ENCODE peak calls at places on chromosome 12, in eight cellular contexts. M, G, W, V, E, S, A and Z are unnamed samples.

GRCh38 chr12:117538032-117538690 is 176.7 kb upstream of the NOS1 start:
- DNase-seq in M (no peak), G (no peak), W (no peak), V (no peak), E (no peak), S (no peak), A (no peak), Z (no peak)

GRCh38 chr12:116502989-116503496 is 56.1 kb upstream of the MAP1LC3B2 start:
- DNase-seq in M (no peak), G (no peak), W (no peak), V (no peak), E (no peak), S (no peak), A (no peak), Z (no peak)

GRCh38 chr12:14773685-14774073 is 29.6 kb downstream of the WBP11 start:
- DNase-seq in M (no peak), G (peak; percentile 70), W (no peak), V (no peak), E (no peak), S (no peak), A (peak; percentile 14), Z (no peak)

GRCh38 chr12:81412940-81413339 is 335.1 kb downstream of the ACSS3 start:
- DNase-seq in M (no peak), G (no peak), W (no peak), V (no peak), E (no peak), S (no peak), A (no peak), Z (no peak)

GRCh38 chr12:89960011-89960507 is 251.4 kb upstream of the ATP2B1 start:
- DNase-seq in M (peak; percentile 90), G (no peak), W (no peak), V (no peak), E (peak; percentile 58), S (no peak), A (peak; percentile 83), Z (no peak)

GRCh38 chr12:107891967-107892366 is 117.5 kb downstream of the ASCL4 start:
- DNase-seq in M (peak; percentile 10), G (no peak), W (no peak), V (no peak), E (peak; percentile 18), S (no peak), A (peak; percentile 12), Z (no peak)

GRCh38 chr12:131537267-131537920 is 173.5 kb upstream of the SFSWAP start:
- DNase-seq in M (no peak), G (no peak), W (no peak), V (no peak), E (no peak), S (no peak), A (no peak), Z (no peak)

GRCh38 chr12:93573552-93574223 is 1.2 kb downstream of the SOCS2 start:
- DNase-seq in M (peak; percentile 66), G (no peak), W (no peak), V (peak; percentile 18), E (peak; percentile 62), S (no peak), A (peak; percentile 60), Z (no peak)

GRCh38 chr12:25970916-25971674 is 12.6 kb downstream of the RASSF8 start:
- DNase-seq in M (no peak), G (no peak), W (no peak), V (no peak), E (peak; percentile 35), S (no peak), A (no peak), Z (peak; percentile 59)

GRCh38 chr12:114408881-114409795 is 3.2 kb upstream of the TBX5 start:
- DNase-seq in M (no peak), G (no peak), W (no peak), V (peak; percentile 47), E (peak; percentile 75), S (no peak), A (peak; percentile 62), Z (no peak)

GRCh38 chr12:51067229-51067628 is 16.2 kb downstream of the CSRNP2 start:
- DNase-seq in M (no peak), G (no peak), W (no peak), V (no peak), E (no peak), S (no peak), A (no peak), Z (no peak)

GRCh38 chr12:57835366-57836288 is 10.9 kb downstream of the CTDSP2 start:
- DNase-seq in M (no peak), G (no peak), W (no peak), V (no peak), E (no peak), S (no peak), A (no peak), Z (no peak)

GRCh38 chr12:32604565-32604964 is 74.5 kb upstream of the DNM1L start:
- DNase-seq in M (no peak), G (no peak), W (no peak), V (no peak), E (no peak), S (no peak), A (no peak), Z (no peak)

GRCh38 chr12:47078733-47079364 is 572 bp upstream of the PCED1B start:
- DNase-seq in M (no peak), G (peak; percentile 82), W (no peak), V (no peak), E (no peak), S (no peak), A (peak; percentile 29), Z (no peak)

GRCh38 chr12:96522283-96522682 is 32.9 kb downstream of the CFAP54 start:
- DNase-seq in M (no peak), G (no peak), W (no peak), V (peak; percentile 21), E (no peak), S (no peak), A (no peak), Z (no peak)

GRCh38 chr12:114916124-114916523 is 232.1 kb upstream of the TBX3 start:
- DNase-seq in M (no peak), G (no peak), W (no peak), V (no peak), E (peak; percentile 99), S (no peak), A (peak; percentile 83), Z (no peak)

GRCh38 chr12:105278043-105278697 is 42.2 kb upstream of the APPL2 start:
- DNase-seq in M (no peak), G (no peak), W (no peak), V (no peak), E (peak; percentile 30), S (no peak), A (peak; percentile 36), Z (no peak)

GRCh38 chr12:16344269-16344668 is 3.2 kb upstream of the MGST1 start:
- DNase-seq in M (no peak), G (no peak), W (no peak), V (no peak), E (peak; percentile 70), S (no peak), A (peak; percentile 44), Z (no peak)

GRCh38 chr12:97292588-97292987 is 170.0 kb upstream of the RMST start:
- DNase-seq in M (no peak), G (no peak), W (no peak), V (no peak), E (no peak), S (no peak), A (no peak), Z (no peak)

GRCh38 chr12:128549621-128550020 is 274.1 kb downstream of the SLC15A4 start:
- DNase-seq in M (no peak), G (no peak), W (no peak), V (no peak), E (no peak), S (no peak), A (no peak), Z (no peak)

GRCh38 chr12:94561943-94562411 is 88.4 kb downstream of the TMCC3 start:
- DNase-seq in M (peak; percentile 55), G (no peak), W (peak; percentile 88), V (no peak), E (no peak), S (no peak), A (no peak), Z (no peak)

GRCh38 chr12:8146416-8146771 is 10.4 kb upstream of the ZNF705A start:
- DNase-seq in M (no peak), G (no peak), W (no peak), V (no peak), E (no peak), S (no peak), A (no peak), Z (no peak)
- H3K4me3 ChIP-seq in M (no peak overlapping the region), G (peak overlapping the region; percentile 35), W (peak overlapping the region; percentile 33), V (no peak overlapping the region), E (peak overlapping the region; percentile 9), S (peak overlapping the region; percentile 59), A (peak overlapping the region; percentile 21), Z (peak overlapping the region; percentile 26)

GRCh38 chr12:76055393-76055792 is 23.8 kb upstream of the PHLDA1 start:
- DNase-seq in M (no peak), G (no peak), W (no peak), V (no peak), E (no peak), S (no peak), A (no peak), Z (no peak)
- H3K4me3 ChIP-seq in M (no peak overlapping the region), G (no peak overlapping the region), W (no peak overlapping the region), V (no peak overlapping the region), E (no peak overlapping the region), S (no peak overlapping the region), A (no peak overlapping the region), Z (no peak overlapping the region)

GRCh38 chr12:104219908-104220404 is 4.4 kb downstream of the TXNRD1 start:
- DNase-seq in M (peak; percentile 99), G (no peak), W (no peak), V (no peak), E (peak; percentile 83), S (no peak), A (peak; percentile 85), Z (peak; percentile 66)

GRCh38 chr12:104219361-104219892 is 3.8 kb downstream of the TXNRD1 start:
- DNase-seq in M (peak; percentile 95), G (no peak), W (no peak), V (no peak), E (peak; percentile 97), S (no peak), A (peak; percentile 98), Z (peak; percentile 93)

GRCh38 chr12:104218935-104219334 is 3.4 kb downstream of the TXNRD1 start:
- DNase-seq in M (peak; percentile 80), G (no peak), W (no peak), V (no peak), E (peak; percentile 49), S (no peak), A (peak; percentile 71), Z (peak; percentile 34)

GRCh38 chr12:104222981-104223380 is 7.4 kb downstream of the TXNRD1 start:
- DNase-seq in M (no peak), G (no peak), W (no peak), V (no peak), E (no peak), S (no peak), A (no peak), Z (peak; percentile 76)

DNA sequence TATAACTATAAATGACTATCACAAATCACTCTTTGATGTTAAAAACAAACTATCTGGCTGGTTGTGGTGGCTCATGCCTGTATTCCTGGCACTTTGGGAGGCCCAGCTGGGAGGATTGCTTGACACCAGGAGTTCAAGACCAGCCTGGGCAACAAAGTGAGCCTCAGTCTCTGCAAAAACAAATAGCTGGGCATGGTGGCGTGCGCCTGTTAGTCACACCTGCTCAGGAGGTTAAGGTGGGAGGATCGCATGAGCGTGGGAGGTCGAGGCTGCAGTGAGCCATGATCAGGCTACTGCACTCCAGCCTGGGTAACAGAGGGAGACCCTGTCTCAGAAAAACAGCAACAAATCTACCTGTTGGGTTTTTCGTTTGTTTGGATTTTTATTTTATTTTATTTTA is 5.4 kb downstream of the TXNRD1 start:
- DNase-seq in M (no peak), G (no peak), W (no peak), V (no peak), E (no peak), S (no peak), A (no peak), Z (no peak)
- H3K4me3 ChIP-seq in M (no peak overlapping the region), G (no peak overlapping the region), W (no peak overlapping the region), V (no peak overlapping the region), E (no peak overlapping the region), S (no peak overlapping the region), A (no peak overlapping the region), Z (no peak overlapping the region)

GRCh38 chr12:64618953-64619590 is 8.8 kb downstream of the RASSF3 start:
- DNase-seq in M (no peak), G (no peak), W (no peak), V (no peak), E (peak; percentile 65), S (no peak), A (peak; percentile 76), Z (no peak)
- H3K4me3 ChIP-seq in M (no peak overlapping the region), G (no peak overlapping the region), W (no peak overlapping the region), V (no peak overlapping the region), E (no peak overlapping the region), S (peak overlapping the region; percentile 36), A (no peak overlapping the region), Z (no peak overlapping the region)